ENCODE peak calls at places on chromosomes 2 and 18, in six cellular contexts. P, A, Z, Q, G and J are unnamed samples.

GRCh38 chr2:235677276-235677788 is 183.5 kb downstream of the AGAP1 start:
- DNase-seq in P (no peak), A (no peak), Z (no peak), Q (no peak), G (peak), J (no peak)

GRCh38 chr2:231643494-231643888 is 50.8 kb downstream of the TEX44 start:
- DNase-seq in P (no peak), A (no peak), Z (no peak), Q (no peak), G (no peak), J (no peak)

GRCh38 chr2:232459419-232460035 is 3.6 kb downstream of the ALPI start:
- DNase-seq in P (no peak), A (no peak), Z (no peak), Q (no peak), G (peak), J (peak)

GRCh38 chr18:79962311-79962710 is 2.1 kb upstream of the HSBP1L1 start:
- DNase-seq in P (no peak), A (no peak), Z (no peak), Q (no peak), G (peak), J (peak)

GRCh38 chr2:179861027-179861776 is at the start of gene ZNF385B:
- DNase-seq in P (peak), A (peak), Z (peak), Q (no peak), G (peak), J (no peak)

GRCh38 chr2:36147670-36148390 is 207.7 kb upstream of the CRIM1 start:
- DNase-seq in P (no peak), A (no peak), Z (no peak), Q (no peak), G (no peak), J (no peak)

GRCh38 chr18:830315-830901 is 18.4 kb upstream of the YES1 start:
- DNase-seq in P (peak), A (no peak), Z (peak), Q (no peak), G (no peak), J (no peak)

GRCh38 chr2:26355038-26355995 is 8.7 kb upstream of the ADGRF3 start:
- DNase-seq in P (no peak), A (no peak), Z (no peak), Q (no peak), G (no peak), J (no peak)

GRCh38 chr2:64863097-64863820 is 125.9 kb upstream of the SLC1A4 start:
- DNase-seq in P (peak), A (no peak), Z (no peak), Q (no peak), G (no peak), J (no peak)

GRCh38 chr2:97673915-97674283 is 4.4 kb downstream of the C2orf92 start:
- DNase-seq in P (no peak), A (no peak), Z (no peak), Q (no peak), G (no peak), J (no peak)

GRCh38 chr2:97675714-97676113 is 6.2 kb downstream of the C2orf92 start:
- DNase-seq in P (no peak), A (no peak), Z (no peak), Q (no peak), G (no peak), J (no peak)

GRCh38 chr2:97676620-97677019 is 7.1 kb downstream of the C2orf92 start:
- DNase-seq in P (no peak), A (no peak), Z (no peak), Q (no peak), G (no peak), J (no peak)

GRCh38 chr2:97673187-97673914 is 3.8 kb downstream of the C2orf92 start:
- DNase-seq in P (no peak), A (no peak), Z (no peak), Q (no peak), G (no peak), J (no peak)

GRCh38 chr2:97674396-97674795 is 4.9 kb downstream of the C2orf92 start:
- DNase-seq in P (no peak), A (no peak), Z (no peak), Q (no peak), G (no peak), J (no peak)
- H3K27ac ChIP-seq in P (no peak), A (no peak), Z (no peak), Q (no peak), G (no peak), J (no peak)

DNA sequence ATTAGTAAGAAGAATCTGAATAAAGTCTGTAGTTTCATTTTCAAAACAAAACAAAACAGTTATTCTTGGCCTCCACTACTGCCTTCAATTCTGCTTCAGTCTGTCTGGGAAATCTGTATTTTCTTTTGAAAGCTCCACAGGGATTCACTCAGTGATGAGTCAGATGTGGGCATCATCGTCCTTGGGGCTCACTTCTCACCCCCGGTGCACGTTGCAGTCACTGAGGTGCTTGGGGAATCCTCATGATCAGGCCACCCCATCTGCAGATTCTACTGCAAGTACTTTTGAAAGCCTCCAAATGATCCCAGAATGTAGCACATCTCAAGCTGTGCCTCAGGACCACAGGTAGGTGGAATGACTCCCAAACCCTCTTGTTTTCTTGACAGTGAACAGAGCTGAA is 34.3 kb downstream of the LPIN2 start:
- DNase-seq in P (no peak), A (no peak), Z (no peak), Q (no peak), G (no peak), J (no peak)
- H3K27ac ChIP-seq in P (peak), A (no peak), Z (no peak), Q (no peak), G (peak), J (peak)

GRCh38 chr2:226993171-226993570 is 157.3 kb downstream of the RHBDD1 start:
- DNase-seq in P (no peak), A (no peak), Z (no peak), Q (no peak), G (no peak), J (no peak)

GRCh38 chr2:226991663-226992062 is 155.8 kb downstream of the RHBDD1 start:
- DNase-seq in P (no peak), A (no peak), Z (no peak), Q (no peak), G (no peak), J (no peak)

GRCh38 chr2:226994775-226995174 is 158.9 kb downstream of the RHBDD1 start:
- DNase-seq in P (no peak), A (no peak), Z (peak), Q (no peak), G (no peak), J (no peak)

GRCh38 chr2:226999676-227000075 is 163.8 kb downstream of the RHBDD1 start:
- DNase-seq in P (no peak), A (no peak), Z (no peak), Q (no peak), G (no peak), J (no peak)

DNA sequence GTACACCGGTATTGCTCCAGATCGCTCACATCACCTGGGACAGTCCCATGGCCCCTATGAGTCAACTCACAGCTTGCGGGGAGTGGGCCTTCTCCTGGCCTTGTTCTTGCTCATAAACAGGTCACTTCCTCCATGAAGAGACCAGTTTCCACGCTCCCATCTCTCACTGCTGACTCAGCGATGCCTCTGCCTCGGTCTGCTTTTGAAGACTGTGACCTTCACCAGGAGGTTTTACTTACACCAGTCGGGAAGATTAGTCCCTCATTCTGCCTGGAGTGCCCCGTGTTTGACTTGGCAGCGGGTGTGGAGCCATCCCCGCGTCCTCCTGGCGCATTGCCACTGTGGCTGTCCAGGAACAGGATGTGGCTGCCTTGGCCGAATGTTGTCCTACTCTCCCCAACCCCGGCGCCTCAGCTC is 159.8 kb downstream of the RHBDD1 start:
- DNase-seq in P (no peak), A (no peak), Z (no peak), Q (peak), G (no peak), J (no peak)
- H3K27ac ChIP-seq in P (no peak), A (no peak), Z (no peak), Q (no peak), G (no peak), J (no peak)

DNA sequence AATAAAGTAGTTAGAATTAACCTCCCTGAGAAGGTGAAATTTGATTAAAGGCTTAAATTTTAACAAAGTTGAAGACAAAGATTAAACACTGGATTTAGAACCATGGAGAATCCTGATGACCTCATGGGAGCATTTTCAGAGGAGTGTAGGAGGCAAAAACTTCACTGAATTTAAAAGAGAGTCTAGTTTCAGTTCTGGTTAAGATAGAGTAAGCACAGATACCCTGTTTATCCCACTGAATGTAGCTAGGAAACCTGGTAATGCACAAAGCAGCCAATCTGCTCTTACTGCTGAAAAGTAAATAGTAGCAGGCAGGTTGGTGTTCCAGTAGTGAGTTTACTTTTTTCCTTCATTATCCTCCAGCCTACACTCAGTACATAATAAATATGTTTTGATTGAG is 654.9 kb upstream of the SYT4 start:
- DNase-seq in P (no peak), A (no peak), Z (no peak), Q (no peak), G (no peak), J (no peak)
- H3K27ac ChIP-seq in P (no peak), A (no peak), Z (no peak), Q (no peak), G (no peak), J (no peak)

DNA sequence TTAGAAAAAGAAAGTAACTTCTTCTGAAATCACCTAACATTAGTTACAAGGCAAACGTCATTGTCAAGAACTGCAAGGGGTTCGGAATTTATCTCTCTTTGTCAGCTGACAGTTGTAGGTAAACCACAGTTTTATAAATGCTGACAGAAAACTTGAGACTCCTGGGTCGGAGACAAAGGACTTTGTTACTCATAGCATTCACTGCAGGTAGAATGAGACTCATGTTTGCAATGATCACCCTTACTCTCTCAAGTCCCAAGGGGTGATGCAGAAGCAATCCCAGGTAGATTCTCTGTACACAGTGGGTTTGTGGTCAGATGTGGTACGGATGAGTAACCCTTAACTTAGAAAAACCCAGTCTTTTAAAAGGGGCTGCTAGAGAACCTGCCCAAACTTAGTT is 757.8 kb downstream of the TRIB2 start:
- DNase-seq in P (no peak), A (no peak), Z (no peak), Q (no peak), G (no peak), J (no peak)
- H3K27ac ChIP-seq in P (no peak), A (no peak), Z (no peak), Q (no peak), G (no peak), J (no peak)

DNA sequence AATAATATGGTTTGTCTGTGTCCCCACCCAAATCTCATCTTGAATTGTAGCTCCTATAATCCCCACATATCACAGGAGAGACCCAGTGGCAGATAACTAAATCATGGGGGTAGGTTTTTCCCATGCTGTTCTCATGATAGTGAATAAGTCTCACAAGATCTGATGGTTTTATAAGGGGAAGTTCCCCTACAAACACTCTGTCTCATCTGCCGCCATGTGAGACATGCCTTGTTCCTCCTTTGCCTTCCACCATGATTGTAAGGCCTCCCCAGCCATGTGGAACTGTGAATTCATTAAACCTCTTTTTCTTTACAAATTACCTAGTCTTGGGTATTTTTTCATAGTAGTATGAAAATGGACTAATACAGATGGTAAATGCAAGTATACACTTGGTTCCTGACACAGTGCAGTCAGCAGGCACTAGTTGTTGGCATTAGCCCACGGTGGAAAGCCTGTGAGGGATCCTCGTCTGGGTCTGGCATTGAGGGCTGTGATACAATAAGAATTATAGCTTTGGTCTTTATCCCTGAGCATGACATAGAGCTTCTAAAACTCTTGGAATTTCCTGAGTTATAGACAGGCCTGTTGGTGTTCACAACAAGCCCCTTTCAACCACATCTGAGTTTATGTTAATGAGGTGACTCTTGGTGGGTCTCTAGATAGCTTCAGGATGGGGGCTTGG is 135.9 kb downstream of the CABLES1 start:
- DNase-seq in P (no peak), A (no peak), Z (no peak), Q (no peak), G (no peak), J (no peak)
- H3K27ac ChIP-seq in P (no peak), A (no peak), Z (no peak), Q (no peak), G (no peak), J (no peak)

DNA sequence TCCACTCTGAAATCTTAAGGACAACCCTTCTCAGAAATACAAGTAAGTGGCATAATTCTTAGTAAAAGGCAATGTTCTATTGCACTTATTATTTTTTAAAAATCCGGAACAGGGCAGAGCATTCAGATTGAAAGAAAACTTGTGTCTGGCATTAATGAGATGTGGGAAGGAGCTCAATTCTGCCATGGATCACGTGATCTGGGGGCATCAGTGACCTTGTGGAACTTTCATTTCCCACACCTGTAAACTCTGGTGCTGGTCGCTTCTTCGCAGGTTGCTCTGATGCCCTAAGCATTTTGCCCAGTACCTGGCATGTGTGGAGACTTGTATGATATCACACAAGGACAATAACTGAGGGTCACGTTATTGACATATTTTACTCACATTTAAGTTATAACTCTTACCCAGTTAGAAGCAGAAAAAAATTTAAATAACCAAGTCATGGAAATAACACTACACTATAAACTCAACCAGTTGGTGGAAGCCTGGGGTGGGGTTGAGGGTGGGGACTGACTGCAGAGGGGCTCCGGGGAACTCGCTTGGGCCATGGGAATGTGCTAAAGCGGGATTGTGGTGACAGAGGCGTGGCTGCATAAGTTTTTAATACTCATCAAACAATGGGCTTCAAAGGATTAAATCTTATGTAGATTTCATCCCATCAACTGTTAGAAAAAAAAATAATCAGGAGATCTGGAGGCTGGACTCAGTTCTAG is 36.6 kb downstream of the ST3GAL5 start:
- DNase-seq in P (no peak), A (no peak), Z (no peak), Q (no peak), G (no peak), J (no peak)
- H3K27ac ChIP-seq in P (no peak), A (no peak), Z (no peak), Q (no peak), G (peak), J (peak)

GRCh38 chr2:147603434-147604225 is 241.2 kb upstream of the ACVR2A start:
- DNase-seq in P (no peak), A (no peak), Z (no peak), Q (no peak), G (no peak), J (no peak)
- H3K27ac ChIP-seq in P (no peak), A (no peak), Z (no peak), Q (no peak), G (no peak), J (no peak)

GRCh38 chr2:9991221-9991620 is 39.7 kb downstream of the GRHL1 start:
- DNase-seq in P (no peak), A (no peak), Z (no peak), Q (no peak), G (no peak), J (no peak)

GRCh38 chr2:9988320-9988719 is 36.8 kb downstream of the GRHL1 start:
- DNase-seq in P (no peak), A (no peak), Z (no peak), Q (no peak), G (no peak), J (no peak)

GRCh38 chr2:9993490-9994165 is 42.1 kb downstream of the GRHL1 start:
- DNase-seq in P (peak), A (no peak), Z (no peak), Q (no peak), G (peak), J (no peak)

GRCh38 chr2:9991829-9992273 is 40.4 kb downstream of the GRHL1 start:
- DNase-seq in P (peak), A (no peak), Z (no peak), Q (no peak), G (no peak), J (no peak)

GRCh38 chr2:9990735-9991134 is 39.2 kb downstream of the GRHL1 start:
- DNase-seq in P (peak), A (no peak), Z (no peak), Q (peak), G (no peak), J (no peak)
- H3K27ac ChIP-seq in P (no peak), A (no peak), Z (no peak), Q (no peak), G (no peak), J (peak)

DNA sequence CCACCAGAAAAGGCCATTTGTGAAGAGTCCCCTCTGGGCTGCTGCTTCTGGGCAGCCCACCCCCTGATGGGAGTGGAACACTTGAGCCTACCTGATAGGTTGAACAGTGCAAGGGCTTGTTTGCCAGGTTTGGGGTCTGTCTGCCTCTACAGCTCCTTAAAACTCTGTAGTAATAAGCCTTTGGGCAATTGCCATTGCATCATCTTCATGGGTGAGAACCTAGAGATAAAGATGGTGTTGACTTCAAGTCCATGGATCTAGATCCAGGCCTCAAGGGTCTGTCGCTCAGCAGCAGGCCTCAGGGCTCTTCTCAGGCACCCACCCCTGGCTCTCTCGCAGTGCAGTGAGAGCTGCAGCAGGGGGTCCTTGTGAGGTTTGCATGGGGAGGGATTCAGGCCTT is 47.1 kb upstream of the MCFD2 start:
- DNase-seq in P (no peak), A (no peak), Z (no peak), Q (no peak), G (no peak), J (no peak)
- H3K27ac ChIP-seq in P (no peak), A (no peak), Z (no peak), Q (no peak), G (no peak), J (no peak)